ENCODE peak calls at places on chromosome 12, in six cellular contexts. R is prostate gland, O is testis, U is lower leg skin, A is K562, G is body of pancreas. N is an unnamed sample.

GRCh38 chr12:65800928-65801327 is 23.4 kb upstream of the HMGA2 start:
- DNase-seq in R (no peak), O (no peak), U (no peak), A (no peak), G (no peak), N (no peak)

GRCh38 chr12:72318341-72318740 is 46.2 kb downstream of the TRHDE start:
- DNase-seq in R (no peak), O (peak; percentile 18), U (no peak), A (no peak), G (peak; percentile 65), N (no peak)

GRCh38 chr12:120264511-120265202 is 873 bp downstream of the PXN start:
- DNase-seq in R (peak; percentile 64), O (no peak), U (no peak), A (no peak), G (peak; percentile 33), N (peak; percentile 33)

GRCh38 chr12:108950991-108951739 is 69.7 kb downstream of the SVOP start:
- DNase-seq in R (peak; percentile 68), O (peak; percentile 86), U (peak; percentile 96), A (peak; percentile 48), G (peak; percentile 86), N (peak; percentile 68)

GRCh38 chr12:4855121-4855924 is 54.4 kb upstream of the KCNA1 start:
- DNase-seq in R (peak; percentile 71), O (peak; percentile 87), U (peak; percentile 78), A (peak; percentile 38), G (peak; percentile 62), N (peak; percentile 49)

GRCh38 chr12:39628836-39629235 is 9.2 kb upstream of the ABCD2 start:
- DNase-seq in R (no peak), O (no peak), U (no peak), A (no peak), G (no peak), N (no peak)

GRCh38 chr12:16685107-16685506 is 79.1 kb upstream of the LMO3 start:
- DNase-seq in R (no peak), O (no peak), U (no peak), A (no peak), G (no peak), N (no peak)

GRCh38 chr12:78490841-78491240 is 373.7 kb upstream of the SYT1 start:
- DNase-seq in R (no peak), O (no peak), U (no peak), A (no peak), G (no peak), N (no peak)

GRCh38 chr12:23083267-23083666 is 458.3 kb downstream of the ETNK1 start:
- DNase-seq in R (no peak), O (no peak), U (no peak), A (no peak), G (no peak), N (no peak)

GRCh38 chr12:49664591-49665146 is 41.3 kb downstream of the PRPF40B start:
- DNase-seq in R (no peak), O (no peak), U (no peak), A (no peak), G (no peak), N (no peak)

GRCh38 chr12:48795550-48796455 is 6.9 kb upstream of the ADCY6 start:
- DNase-seq in R (peak; percentile 75), O (peak; percentile 85), U (peak; percentile 94), A (peak; percentile 84), G (peak; percentile 87), N (peak; percentile 45)

GRCh38 chr12:51924551-51925399 is 17.5 kb downstream of the ACVRL1 start:
- DNase-seq in R (no peak), O (no peak), U (peak; percentile 73), A (no peak), G (no peak), N (no peak)

GRCh38 chr12:51926718-51927117 is 19.4 kb downstream of the ACVRL1 start:
- DNase-seq in R (peak; percentile 34), O (no peak), U (peak; percentile 87), A (peak; percentile 63), G (peak; percentile 75), N (peak; percentile 59)

GRCh38 chr12:51925400-51926063 is 18.2 kb downstream of the ACVRL1 start:
- DNase-seq in R (no peak), O (no peak), U (peak; percentile 80), A (no peak), G (no peak), N (peak; percentile 49)

GRCh38 chr12:51923506-51924365 is 16.4 kb downstream of the ACVRL1 start:
- DNase-seq in R (no peak), O (peak; percentile 53), U (peak; percentile 94), A (peak; percentile 70), G (peak; percentile 55), N (peak; percentile 27)

GRCh38 chr12:51926064-51926632 is 18.8 kb downstream of the ACVRL1 start:
- DNase-seq in R (no peak), O (no peak), U (peak; percentile 71), A (peak; percentile 79), G (no peak), N (peak; percentile 70)
- TF ChIP-seq POLR2A in R (no peak), O (no peak), U (no peak), A (peak; percentile 58), G (no peak), N (peak; percentile 46)

GRCh38 chr12:12804011-12804410 is 9.1 kb upstream of the DDX47 start:
- DNase-seq in R (no peak), O (no peak), U (no peak), A (no peak), G (no peak), N (no peak)

GRCh38 chr12:12804432-12804886 is 8.7 kb upstream of the DDX47 start:
- DNase-seq in R (no peak), O (no peak), U (no peak), A (no peak), G (no peak), N (no peak)

GRCh38 chr12:12801649-12802048 is 11.5 kb upstream of the DDX47 start:
- DNase-seq in R (no peak), O (no peak), U (no peak), A (no peak), G (no peak), N (no peak)

GRCh38 chr12:12800406-12801180 is 12.6 kb upstream of the DDX47 start:
- DNase-seq in R (no peak), O (no peak), U (peak; percentile 77), A (peak; percentile 55), G (no peak), N (no peak)

GRCh38 chr12:12803186-12803585 is 10.0 kb upstream of the DDX47 start:
- DNase-seq in R (peak; percentile 90), O (peak; percentile 36), U (peak; percentile 91), A (peak; percentile 74), G (peak; percentile 65), N (peak; percentile 79)
- TF ChIP-seq POLR2A in R (peak; percentile 27), O (no peak), U (no peak), A (no peak), G (no peak), N (no peak)

GRCh38 chr12:122099856-122100255 is 21.3 kb downstream of the MLXIP start:
- DNase-seq in R (no peak), O (no peak), U (no peak), A (no peak), G (peak; percentile 3), N (no peak)

GRCh38 chr12:122100568-122100967 is 22.0 kb downstream of the MLXIP start:
- DNase-seq in R (no peak), O (no peak), U (no peak), A (no peak), G (no peak), N (no peak)

GRCh38 chr12:122097641-122098364 is 19.2 kb downstream of the MLXIP start:
- DNase-seq in R (peak; percentile 82), O (peak; percentile 79), U (no peak), A (peak; percentile 92), G (peak; percentile 98), N (peak; percentile 95)

GRCh38 chr12:122096591-122097149 is 18.1 kb downstream of the MLXIP start:
- DNase-seq in R (no peak), O (no peak), U (no peak), A (no peak), G (peak; percentile 59), N (peak; percentile 49)

DNA sequence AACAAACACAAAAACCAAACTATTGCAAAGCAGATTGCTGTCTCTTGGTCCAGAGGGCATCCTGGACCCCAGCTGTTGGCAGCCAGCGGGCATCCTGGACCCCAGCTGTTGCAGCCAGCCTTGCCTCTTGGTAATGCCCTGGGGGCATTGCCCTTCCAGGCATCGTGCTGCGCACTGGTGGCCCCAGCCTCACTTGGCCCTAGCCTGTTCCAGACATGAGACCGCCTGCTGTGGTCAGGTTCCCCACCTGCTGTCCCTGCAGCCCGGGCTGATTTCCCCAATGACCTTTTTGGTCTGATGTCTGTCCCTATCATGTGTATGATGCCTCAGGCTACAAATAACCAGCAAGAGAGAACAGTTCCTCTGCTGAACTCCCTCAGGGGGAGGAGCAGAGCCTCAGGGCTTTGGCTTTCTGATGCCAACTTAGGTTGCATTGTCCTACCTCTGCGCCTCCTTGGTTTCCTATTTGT is 20.8 kb downstream of the MLXIP start:
- DNase-seq in R (no peak), O (no peak), U (no peak), A (no peak), G (peak; percentile 12), N (no peak)
- TF ChIP-seq POLR2A in R (no peak), O (no peak), U (no peak), A (no peak), G (no peak), N (no peak)

GRCh38 chr12:127515941-127516340 is 751.0 kb upstream of the TMEM132C start:
- DNase-seq in R (no peak), O (no peak), U (no peak), A (no peak), G (no peak), N (no peak)
- TF ChIP-seq POLR2A in R (no peak), O (no peak), U (no peak), A (no peak), G (no peak), N (no peak)

DNA sequence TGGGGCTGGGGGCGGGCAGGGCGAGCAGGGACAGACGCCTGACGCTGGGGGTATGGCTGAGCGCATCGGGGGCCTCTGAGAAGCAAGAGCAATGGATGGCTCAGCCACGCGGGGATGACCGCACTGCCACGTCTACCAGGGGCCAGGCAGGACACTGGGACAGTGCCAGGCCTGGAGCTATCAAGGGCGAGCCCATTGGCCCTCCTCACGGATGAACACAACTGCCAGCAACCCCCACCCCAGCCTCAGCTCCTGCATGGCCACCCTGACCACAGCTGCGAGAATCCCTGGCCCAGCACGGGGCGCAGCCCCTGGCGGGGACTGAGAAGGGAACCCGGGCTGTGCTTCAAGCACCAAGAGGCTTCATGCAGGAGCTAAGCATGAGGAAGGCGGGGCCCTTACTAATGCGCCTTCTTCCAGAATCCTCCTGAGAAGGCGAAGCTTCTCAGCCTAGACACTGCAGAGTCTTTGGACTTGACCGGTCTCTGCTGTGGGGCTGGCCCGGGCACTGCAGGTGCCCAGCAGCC is 9.5 kb downstream of the ARL6IP4 start:
- DNase-seq in R (no peak), O (no peak), U (no peak), A (no peak), G (no peak), N (no peak)
- TF ChIP-seq POLR2A in R (no peak), O (no peak), U (no peak), A (no peak), G (no peak), N (no peak)